ENCODE peak calls at places on chromosomes 1 and 21, in five cellular contexts. One of them, this sample, is unnamed. For H3K27me3 and H3K9me3, the result is how much of the 10 kb centered on the place peaks cover.

GRCh38 chr1:14254184-14254583 is 344.3 kb upstream of the KAZN start:
- DNase-seq in H9: no peak
- DNase-seq in K562: no peak
- DNase-seq in CD8-positive, alpha-beta T cell: no peak
- DNase-seq in prostate gland: no peak
- DNase-seq in this sample: no peak

GRCh38 chr1:58903450-58904298 is 119.8 kb upstream of the JUN start:
- DNase-seq in prostate gland: peak
- DNase-seq in K562: peak
- DNase-seq in CD8-positive, alpha-beta T cell: peak
- DNase-seq in H9: peak
- DNase-seq in this sample: peak

GRCh38 chr21:29208666-29209059 is 78.2 kb downstream of the MAP3K7CL start:
- DNase-seq in H9: no peak
- DNase-seq in CD8-positive, alpha-beta T cell: no peak
- DNase-seq in prostate gland: no peak
- DNase-seq in K562: no peak
- DNase-seq in this sample: no peak

GRCh38 chr1:81681570-81681969 is 119.2 kb upstream of the ADGRL2 start:
- DNase-seq in CD8-positive, alpha-beta T cell: no peak
- DNase-seq in prostate gland: peak
- DNase-seq in K562: no peak
- DNase-seq in H9: no peak
- DNase-seq in this sample: no peak

GRCh38 chr1:3237570-3237969 is 168.6 kb downstream of the PRDM16 start:
- DNase-seq in prostate gland: no peak
- DNase-seq in K562: no peak
- DNase-seq in CD8-positive, alpha-beta T cell: no peak
- DNase-seq in H9: no peak
- DNase-seq in this sample: no peak

GRCh38 chr1:42439940-42440339 is 15.9 kb downstream of the ZMYND12 start:
- DNase-seq in CD8-positive, alpha-beta T cell: no peak
- DNase-seq in K562: no peak
- DNase-seq in prostate gland: no peak
- DNase-seq in H9: no peak
- DNase-seq in this sample: no peak

GRCh38 chr21:41995577-41995976 is 14.6 kb downstream of the ZBTB21 start:
- DNase-seq in H9: no peak
- DNase-seq in CD8-positive, alpha-beta T cell: no peak
- DNase-seq in K562: no peak
- DNase-seq in prostate gland: no peak
- DNase-seq in this sample: no peak

GRCh38 chr21:27953328-27954045 is 986.6 kb upstream of the ADAMTS5 start:
- DNase-seq in CD8-positive, alpha-beta T cell: no peak
- DNase-seq in H9: no peak
- DNase-seq in prostate gland: no peak
- DNase-seq in K562: no peak
- DNase-seq in this sample: no peak

GRCh38 chr21:45857761-45858160 is 123.8 kb upstream of the COL6A1 start:
- DNase-seq in H9: peak
- DNase-seq in CD8-positive, alpha-beta T cell: no peak
- DNase-seq in K562: no peak
- DNase-seq in prostate gland: no peak
- DNase-seq in this sample: no peak

GRCh38 chr1:56872597-56872996 is 18.0 kb downstream of the C8A start:
- DNase-seq in CD8-positive, alpha-beta T cell: no peak
- DNase-seq in H9: no peak
- DNase-seq in K562: no peak
- DNase-seq in prostate gland: no peak
- DNase-seq in this sample: no peak

GRCh38 chr1:24659166-24659904 is 16.2 kb downstream of the SRRM1 start:
- DNase-seq in K562: no peak
- DNase-seq in H9: no peak
- DNase-seq in CD8-positive, alpha-beta T cell: no peak
- DNase-seq in prostate gland: no peak
- DNase-seq in this sample: no peak

GRCh38 chr1:29453502-29454240 is 217.3 kb downstream of the PTPRU start:
- DNase-seq in H9: peak
- DNase-seq in K562: peak
- DNase-seq in CD8-positive, alpha-beta T cell: no peak
- DNase-seq in prostate gland: no peak
- DNase-seq in this sample: no peak

GRCh38 chr1:89724369-89725015 is 91.6 kb downstream of the LRRC8C start:
- DNase-seq in H9: no peak
- DNase-seq in CD8-positive, alpha-beta T cell: no peak
- DNase-seq in prostate gland: no peak
- DNase-seq in K562: no peak
- DNase-seq in this sample: no peak

GRCh38 chr1:17725084-17725718 is 29.9 kb upstream of the ACTL8 start:
- DNase-seq in CD8-positive, alpha-beta T cell: no peak
- DNase-seq in K562: no peak
- DNase-seq in H9: no peak
- DNase-seq in prostate gland: no peak
- DNase-seq in this sample: no peak

GRCh38 chr1:53410100-53410541 is 49.1 kb upstream of the DMRTB1 start:
- DNase-seq in CD8-positive, alpha-beta T cell: peak
- DNase-seq in H9: no peak
- DNase-seq in K562: no peak
- DNase-seq in prostate gland: no peak
- DNase-seq in this sample: no peak

GRCh38 chr1:24003331-24003972 is 23.3 kb upstream of the SRSF10 start:
- DNase-seq in prostate gland: no peak
- DNase-seq in K562: no peak
- DNase-seq in H9: peak
- DNase-seq in CD8-positive, alpha-beta T cell: no peak
- DNase-seq in this sample: no peak

GRCh38 chr1:1330366-1331067 is 563 bp upstream of the TAS1R3 start:
- DNase-seq in K562: no peak
- DNase-seq in prostate gland: no peak
- DNase-seq in H9: no peak
- DNase-seq in CD8-positive, alpha-beta T cell: no peak
- DNase-seq in this sample: no peak

GRCh38 chr1:92662048-92662447 is 122.9 kb downstream of the EVI5 start:
- DNase-seq in CD8-positive, alpha-beta T cell: no peak
- DNase-seq in prostate gland: no peak
- DNase-seq in H9: no peak
- DNase-seq in K562: no peak
- DNase-seq in this sample: no peak

GRCh38 chr1:16349847-16350406 is 2.4 kb downstream of the FBXO42 start:
- DNase-seq in K562: peak
- DNase-seq in CD8-positive, alpha-beta T cell: no peak
- DNase-seq in prostate gland: no peak
- DNase-seq in H9: no peak
- DNase-seq in this sample: no peak

GRCh38 chr1:220239945-220240344 is 32.3 kb downstream of the RAB3GAP2 start:
- DNase-seq in CD8-positive, alpha-beta T cell: no peak
- DNase-seq in K562: no peak
- DNase-seq in prostate gland: no peak
- DNase-seq in H9: no peak
- DNase-seq in this sample: no peak

GRCh38 chr1:170533331-170533730 is 1.4 kb downstream of the GORAB start:
- DNase-seq in K562: no peak
- DNase-seq in prostate gland: no peak
- DNase-seq in H9: no peak
- DNase-seq in CD8-positive, alpha-beta T cell: no peak
- DNase-seq in this sample: no peak

GRCh38 chr1:64469977-64470669 is at the start of gene CACHD1:
- DNase-seq in K562: no peak
- DNase-seq in CD8-positive, alpha-beta T cell: peak
- DNase-seq in H9: peak
- DNase-seq in prostate gland: peak
- DNase-seq in this sample: peak

GRCh38 chr1:242034393-242034792 is 35.5 kb upstream of the MAP1LC3C start:
- DNase-seq in prostate gland: no peak
- DNase-seq in CD8-positive, alpha-beta T cell: no peak
- DNase-seq in K562: no peak
- DNase-seq in H9: no peak
- DNase-seq in this sample: no peak

GRCh38 chr1:200302192-200302892 is 107.5 kb downstream of the ZNF281 start:
- DNase-seq in K562: no peak
- DNase-seq in CD8-positive, alpha-beta T cell: peak
- DNase-seq in prostate gland: peak
- DNase-seq in H9: peak
- DNase-seq in this sample: peak

GRCh38 chr1:58932820-58933598 is 149.2 kb upstream of the JUN start:
- DNase-seq in prostate gland: peak
- DNase-seq in H9: no peak
- DNase-seq in K562: no peak
- DNase-seq in CD8-positive, alpha-beta T cell: peak
- DNase-seq in this sample: no peak

GRCh38 chr21:34105947-34106541 is 32.7 kb downstream of the MRPS6 start:
- DNase-seq in prostate gland: no peak
- DNase-seq in K562: no peak
- DNase-seq in CD8-positive, alpha-beta T cell: no peak
- DNase-seq in H9: no peak
- DNase-seq in this sample: no peak

GRCh38 chr1:160911441-160911840 is 26.5 kb upstream of the ITLN1 start:
- DNase-seq in K562: peak
- DNase-seq in H9: no peak
- DNase-seq in CD8-positive, alpha-beta T cell: no peak
- DNase-seq in prostate gland: no peak
- DNase-seq in this sample: no peak

GRCh38 chr1:30464187-30464617 is 259.2 kb downstream of the MATN1 start:
- DNase-seq in CD8-positive, alpha-beta T cell: no peak
- DNase-seq in K562: no peak
- DNase-seq in prostate gland: no peak
- DNase-seq in H9: no peak
- DNase-seq in this sample: no peak

GRCh38 chr1:30465096-30465495 is 258.3 kb downstream of the MATN1 start:
- DNase-seq in CD8-positive, alpha-beta T cell: no peak
- DNase-seq in prostate gland: no peak
- DNase-seq in H9: no peak
- DNase-seq in K562: no peak
- DNase-seq in this sample: no peak

GRCh38 chr1:30467101-30467500 is 256.3 kb downstream of the MATN1 start:
- DNase-seq in H9: no peak
- DNase-seq in prostate gland: no peak
- DNase-seq in CD8-positive, alpha-beta T cell: no peak
- DNase-seq in K562: no peak
- DNase-seq in this sample: no peak

GRCh38 chr1:30466026-30466425 is 257.4 kb downstream of the MATN1 start:
- DNase-seq in CD8-positive, alpha-beta T cell: no peak
- DNase-seq in K562: no peak
- DNase-seq in prostate gland: no peak
- DNase-seq in H9: no peak
- DNase-seq in this sample: no peak

DNA sequence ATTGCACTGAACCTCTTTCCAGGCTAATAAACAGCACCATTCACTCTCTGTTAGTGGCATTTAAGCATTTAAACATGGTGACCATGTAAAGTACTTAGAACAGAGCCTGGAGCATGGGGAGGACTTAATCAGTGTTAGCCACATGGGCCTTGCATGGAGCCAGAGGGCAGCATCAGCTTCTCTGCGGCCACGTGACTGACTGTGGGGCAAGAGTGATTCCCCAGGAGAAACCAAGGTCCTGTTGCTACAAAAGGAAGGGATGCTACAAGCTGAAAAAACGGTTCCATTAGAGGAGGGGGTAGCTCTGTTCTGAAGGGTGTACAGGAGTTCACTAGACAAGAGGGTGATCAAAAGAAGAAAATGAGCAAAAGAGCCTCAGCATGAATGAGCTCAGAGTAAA is 256.8 kb downstream of the MATN1 start:
- DNase-seq in K562: no peak
- DNase-seq in CD8-positive, alpha-beta T cell: no peak
- DNase-seq in H9: no peak
- DNase-seq in prostate gland: no peak
- DNase-seq in this sample: no peak
- H3K27me3 ChIP-seq in K562: under half
- H3K27me3 ChIP-seq in CD8-positive, alpha-beta T cell: under half
- H3K27me3 ChIP-seq in H9: under half
- H3K27me3 ChIP-seq in prostate gland: under half
- H3K27me3 ChIP-seq in this sample: under half

DNA sequence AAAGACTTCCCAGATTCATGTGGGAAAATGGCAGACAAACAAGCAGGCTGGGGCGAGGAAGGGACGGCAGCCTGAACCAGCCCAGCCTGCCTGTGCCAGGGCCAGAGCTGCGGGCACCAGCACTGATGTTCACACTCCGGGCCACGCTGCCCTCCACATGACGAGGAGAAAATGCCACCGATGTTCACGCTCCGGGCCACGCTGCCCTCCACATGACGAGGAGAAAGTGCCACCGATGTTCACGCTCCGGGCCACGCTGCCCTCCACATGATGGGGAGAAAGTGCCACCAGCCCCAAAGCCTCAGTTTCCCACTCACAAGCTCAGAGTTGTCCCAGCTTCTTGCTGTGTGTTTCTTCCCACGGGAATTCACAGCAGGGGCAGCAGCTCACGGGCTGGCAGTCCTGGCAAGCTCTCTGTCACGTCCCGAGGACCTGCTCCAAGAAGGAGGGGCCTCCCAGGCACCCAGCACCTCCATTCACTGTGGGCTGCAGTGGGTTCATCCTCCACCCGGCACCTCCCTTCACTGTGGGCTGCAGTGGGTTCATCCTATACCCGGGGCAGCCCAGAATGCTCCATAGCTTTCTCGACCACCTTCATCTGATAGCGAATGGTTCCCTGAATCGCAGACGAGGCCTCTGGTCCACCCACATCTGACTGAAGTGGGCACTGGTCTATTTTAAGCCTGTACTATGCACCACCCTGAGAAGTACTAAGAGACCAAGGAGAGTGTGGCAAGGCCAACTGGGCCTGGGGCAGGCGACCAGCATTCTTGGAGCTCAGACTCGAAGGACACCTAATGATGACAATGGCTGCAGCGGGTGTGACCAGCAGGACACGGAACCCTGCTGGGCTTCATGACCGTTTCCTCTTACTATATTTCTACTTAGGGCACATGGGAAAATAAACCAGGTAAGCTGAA is 108.8 kb downstream of the NPHP4 start:
- DNase-seq in CD8-positive, alpha-beta T cell: no peak
- DNase-seq in H9: no peak
- DNase-seq in prostate gland: no peak
- DNase-seq in K562: no peak
- DNase-seq in this sample: no peak
- H3K9me3 ChIP-seq in CD8-positive, alpha-beta T cell: under half
- H3K9me3 ChIP-seq in H9: under half
- H3K9me3 ChIP-seq in prostate gland: under half
- H3K9me3 ChIP-seq in K562: under half
- H3K9me3 ChIP-seq in this sample: under half

GRCh38 chr1:176157995-176158394 is 49.1 kb downstream of the COP1 start:
- DNase-seq in K562: no peak
- DNase-seq in H9: no peak
- DNase-seq in CD8-positive, alpha-beta T cell: no peak
- DNase-seq in prostate gland: no peak
- DNase-seq in this sample: no peak
- H3K27ac ChIP-seq in K562: no peak
- H3K27ac ChIP-seq in H9: no peak
- H3K27ac ChIP-seq in CD8-positive, alpha-beta T cell: no peak
- H3K27ac ChIP-seq in prostate gland: no peak
- H3K27ac ChIP-seq in this sample: no peak

DNA sequence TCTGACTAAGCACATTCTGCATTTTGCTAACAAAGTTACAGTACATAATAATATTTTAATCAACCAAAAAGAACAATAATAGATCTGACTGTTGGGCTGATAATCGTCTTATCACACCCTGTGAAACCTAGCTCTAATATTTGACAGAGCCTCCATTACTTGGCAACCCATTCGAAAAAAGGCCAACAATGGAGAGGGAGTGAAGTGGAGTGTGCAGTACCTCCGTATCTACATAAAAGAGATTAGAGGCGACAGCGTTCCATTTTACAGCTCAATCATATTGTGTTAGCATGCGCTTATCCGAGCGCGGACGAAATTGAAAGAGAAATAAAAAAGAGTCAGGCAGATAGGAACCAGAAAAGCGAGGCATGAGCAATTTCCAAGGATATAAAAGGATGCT is 137.3 kb upstream of the USH2A start:
- DNase-seq in H9: no peak
- DNase-seq in K562: no peak
- DNase-seq in prostate gland: no peak
- DNase-seq in CD8-positive, alpha-beta T cell: no peak
- DNase-seq in this sample: no peak
- H3K27me3 ChIP-seq in H9: under half
- H3K27me3 ChIP-seq in K562: under half
- H3K27me3 ChIP-seq in prostate gland: under half
- H3K27me3 ChIP-seq in CD8-positive, alpha-beta T cell: under half
- H3K27me3 ChIP-seq in this sample: under half

This sample was measured in CD4-positive, alpha-beta memory T cell.